ENCODE peak calls at places on chromosome 9, in ten cellular contexts. D is transverse colon; Z is fibroblast of mammary gland; N is ascending aorta; J is CD8-positive, alpha-beta memory T cell; G is HCT116; O is OCI-LY7; A is GM12865; W is thoracic aorta; Q is H1. E is an unnamed sample.

GRCh38 chr9:21357479-21358290 is 7.0 kb upstream of the IFNA6 start:
- DNase-seq in N (no peak), Q (no peak), Z (peak), D (no peak), O (no peak), A (peak), W (no peak), J (peak), G (no peak), E (no peak)

GRCh38 chr9:116154334-116154975 is 864 bp downstream of the PAPPA start:
- DNase-seq in G (no peak), J (no peak), A (no peak), O (no peak), Q (no peak), Z (no peak), W (no peak), D (no peak), N (peak), E (no peak)

GRCh38 chr9:104810421-104811339 is 46.8 kb downstream of the NIPSNAP3B start:
- DNase-seq in G (no peak), Z (peak), O (no peak), W (no peak), N (no peak), J (no peak), D (peak), Q (no peak), A (no peak), E (no peak)

GRCh38 chr9:97041898-97042297 is 3.0 kb upstream of the CTSV start:
- DNase-seq in W (no peak), Q (no peak), Z (no peak), J (no peak), N (no peak), D (peak), O (no peak), G (no peak), A (no peak), E (no peak)

GRCh38 chr9:99998266-99998665 is 91.8 kb downstream of the STX17 start:
- DNase-seq in J (no peak), D (no peak), A (no peak), W (no peak), N (no peak), Z (no peak), G (no peak), Q (no peak), O (no peak), E (peak)

GRCh38 chr9:19255821-19256220 is 25.3 kb downstream of the DENND4C start:
- DNase-seq in D (no peak), A (no peak), G (no peak), O (no peak), Q (no peak), N (no peak), W (no peak), J (no peak), Z (no peak), E (no peak)

GRCh38 chr9:109903515-109904138 is 123.6 kb downstream of the PALM2AKAP2 start:
- DNase-seq in J (peak), A (peak), G (peak), N (no peak), Q (peak), D (peak), O (peak), W (peak), Z (peak), E (peak)

GRCh38 chr9:6049798-6050197 is 34.4 kb upstream of the RANBP6 start:
- DNase-seq in Z (peak), D (peak), G (peak), W (no peak), N (no peak), A (peak), J (no peak), O (peak), Q (no peak), E (peak)

GRCh38 chr9:89808801-89809200 is 204.0 kb downstream of the GADD45G start:
- DNase-seq in A (no peak), O (no peak), Q (no peak), N (no peak), W (no peak), J (no peak), D (no peak), G (no peak), Z (no peak), E (peak)

GRCh38 chr9:118321823-118322222 is 617.6 kb downstream of the TLR4 start:
- DNase-seq in G (no peak), W (no peak), J (no peak), Q (no peak), O (no peak), D (no peak), A (no peak), N (no peak), Z (no peak), E (no peak)

GRCh38 chr9:113005777-113006176 is 6.2 kb downstream of the ZNF883 start:
- DNase-seq in N (no peak), W (no peak), Q (no peak), D (no peak), O (no peak), G (no peak), A (no peak), J (no peak), Z (no peak), E (no peak)

GRCh38 chr9:136286987-136287379 is 16.9 kb downstream of the CCDC187 start:
- DNase-seq in J (no peak), G (no peak), N (no peak), O (no peak), Z (no peak), Q (no peak), W (no peak), A (no peak), D (no peak), E (no peak)

GRCh38 chr9:114621975-114622609 is 11.0 kb downstream of the TMEM268 start:
- DNase-seq in G (no peak), Z (peak), N (no peak), J (no peak), O (no peak), W (no peak), Q (no peak), A (no peak), D (no peak), E (no peak)

GRCh38 chr9:87498816-87499454 is 1.3 kb downstream of the DAPK1 start:
- DNase-seq in D (no peak), O (no peak), W (no peak), G (no peak), A (no peak), J (no peak), Q (no peak), N (no peak), Z (no peak), E (no peak)

GRCh38 chr9:15735083-15735974 is 182.5 kb downstream of the CCDC171 start:
- DNase-seq in D (no peak), Z (peak), A (no peak), N (no peak), G (no peak), W (no peak), Q (no peak), O (no peak), J (no peak), E (no peak)

GRCh38 chr9:38043931-38044623 is 24.9 kb downstream of the SHB start:
- DNase-seq in J (no peak), Z (no peak), W (no peak), G (no peak), N (no peak), A (no peak), D (no peak), Q (no peak), O (no peak), E (no peak)
- H3K4me3 ChIP-seq in J (no peak), Z (no peak), W (no peak), G (no peak), N (no peak), A (no peak), D (no peak), Q (no peak), O (no peak), E (no peak)

GRCh38 chr9:132141948-132142594 is 19.8 kb upstream of the NTNG2 start:
- DNase-seq in Z (no peak), W (no peak), Q (no peak), J (no peak), D (no peak), A (no peak), O (no peak), G (no peak), N (no peak), E (no peak)
- H3K4me3 ChIP-seq in Z (no peak), W (peak), Q (peak), J (no peak), D (no peak), A (no peak), O (no peak), G (no peak), N (peak), E (no peak)

GRCh38 chr9:34578241-34579096 is 11.1 kb downstream of the CNTFR start:
- DNase-seq in J (no peak), A (no peak), Z (peak), Q (no peak), D (no peak), O (no peak), W (no peak), N (no peak), G (no peak), E (no peak)
- H3K4me3 ChIP-seq in J (no peak), A (no peak), Z (no peak), Q (peak), D (peak), O (no peak), W (peak), N (peak), G (no peak), E (peak)

GRCh38 chr9:129487658-129488483 is 133.0 kb downstream of the C9orf50 start:
- DNase-seq in Q (no peak), J (no peak), W (peak), A (no peak), G (no peak), O (no peak), N (no peak), Z (peak), D (no peak), E (peak)
- H3K4me3 ChIP-seq in Q (peak), J (peak), W (peak), A (peak), G (peak), O (no peak), N (peak), Z (peak), D (peak), E (peak)

DNA sequence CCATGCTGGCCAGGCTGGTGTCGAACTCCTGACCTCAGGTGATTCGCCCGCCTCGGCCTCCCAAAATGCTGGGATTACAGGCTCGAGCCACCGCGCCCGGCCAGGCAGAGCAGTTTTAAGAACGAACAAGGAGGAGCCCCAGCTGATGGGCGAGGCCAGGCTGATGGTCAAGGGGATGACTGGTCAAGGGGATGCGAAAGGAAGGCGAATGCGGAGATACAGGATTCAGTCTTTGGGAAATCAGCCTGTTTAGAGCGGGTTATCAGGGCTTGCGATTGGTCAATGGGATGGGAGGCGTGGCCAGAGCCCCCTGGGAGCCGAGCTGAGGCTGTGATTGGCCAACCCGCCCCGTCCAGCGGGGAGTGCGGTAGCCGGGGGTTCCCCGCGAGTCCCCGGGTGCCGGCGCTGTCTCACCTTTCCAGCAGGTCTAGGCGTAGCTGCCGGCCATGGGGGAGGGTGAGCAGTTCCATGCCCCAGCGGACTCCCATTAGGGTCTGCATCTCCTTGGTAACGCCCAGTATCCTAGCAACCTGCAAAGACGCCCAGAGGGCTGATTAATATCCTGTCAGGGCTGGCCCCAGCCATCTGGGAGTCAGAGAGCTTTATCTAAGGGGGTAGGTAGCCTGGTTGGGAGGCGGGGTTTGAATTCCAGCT is 7.5 kb upstream of the TOR2A start:
- DNase-seq in N (no peak), A (no peak), O (no peak), D (no peak), J (no peak), W (no peak), G (no peak), Q (peak), Z (peak), E (peak)
- H3K4me3 ChIP-seq in N (no peak), A (no peak), O (no peak), D (no peak), J (no peak), W (no peak), G (no peak), Q (peak), Z (peak), E (peak)

DNA sequence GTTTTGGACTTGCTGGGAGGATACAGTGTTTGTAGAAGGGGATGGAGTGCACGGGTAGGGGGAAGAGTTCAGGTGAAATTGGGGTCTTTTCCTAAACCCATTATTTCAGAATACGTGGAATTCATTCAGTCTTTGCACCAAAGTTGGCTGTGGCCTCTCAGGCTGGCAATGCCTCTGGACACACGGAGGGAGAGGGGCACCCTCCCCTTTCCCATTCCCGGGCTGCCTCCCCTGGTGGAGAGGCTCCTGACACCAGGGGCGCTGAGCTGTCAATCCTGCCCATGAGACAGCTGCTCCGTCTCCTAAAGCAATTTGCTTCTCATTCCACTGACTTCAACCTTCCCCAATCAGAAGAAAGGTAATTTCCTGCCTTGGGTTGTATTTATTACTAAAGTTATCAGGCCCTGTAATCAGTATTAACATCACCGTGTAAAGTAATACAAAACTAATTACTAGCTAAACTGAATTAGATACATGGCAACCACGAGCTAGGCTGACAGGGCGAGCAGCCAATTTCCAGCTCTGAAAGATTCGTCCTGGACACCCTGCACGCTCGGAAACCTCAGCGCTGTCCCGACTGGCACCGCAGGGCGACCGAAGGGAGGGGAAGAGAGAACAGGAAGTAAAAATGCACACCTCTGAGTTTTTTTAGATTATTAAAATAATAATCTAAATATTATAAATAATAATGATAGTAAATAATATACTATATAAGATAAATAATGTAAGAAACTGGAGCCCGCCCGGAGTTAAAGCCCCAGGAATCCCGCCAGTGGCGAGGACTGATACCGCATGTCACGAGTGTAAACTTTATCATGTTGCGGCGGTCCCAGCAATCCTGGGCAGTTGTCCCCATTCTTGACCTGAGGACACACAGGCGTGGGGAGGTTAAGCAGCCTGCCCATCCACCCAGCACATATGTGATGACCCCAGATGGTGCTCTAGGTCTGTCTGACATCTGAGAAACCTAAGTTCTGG is 6.9 kb upstream of the OLFM1 start:
- DNase-seq in Q (no peak), N (no peak), D (peak), W (no peak), O (no peak), A (no peak), J (no peak), G (no peak), Z (no peak), E (no peak)
- H3K4me3 ChIP-seq in Q (no peak), N (no peak), D (no peak), W (no peak), O (no peak), A (no peak), J (no peak), G (no peak), Z (no peak), E (no peak)

GRCh38 chr9:708556-709432 is 132.7 kb upstream of the DMRT1 start:
- DNase-seq in D (no peak), N (no peak), W (no peak), J (no peak), O (no peak), G (no peak), A (no peak), Z (no peak), Q (no peak), E (peak)
- H3K4me3 ChIP-seq in D (peak), N (peak), W (peak), J (no peak), O (no peak), G (no peak), A (no peak), Z (peak), Q (no peak), E (no peak)

DNA sequence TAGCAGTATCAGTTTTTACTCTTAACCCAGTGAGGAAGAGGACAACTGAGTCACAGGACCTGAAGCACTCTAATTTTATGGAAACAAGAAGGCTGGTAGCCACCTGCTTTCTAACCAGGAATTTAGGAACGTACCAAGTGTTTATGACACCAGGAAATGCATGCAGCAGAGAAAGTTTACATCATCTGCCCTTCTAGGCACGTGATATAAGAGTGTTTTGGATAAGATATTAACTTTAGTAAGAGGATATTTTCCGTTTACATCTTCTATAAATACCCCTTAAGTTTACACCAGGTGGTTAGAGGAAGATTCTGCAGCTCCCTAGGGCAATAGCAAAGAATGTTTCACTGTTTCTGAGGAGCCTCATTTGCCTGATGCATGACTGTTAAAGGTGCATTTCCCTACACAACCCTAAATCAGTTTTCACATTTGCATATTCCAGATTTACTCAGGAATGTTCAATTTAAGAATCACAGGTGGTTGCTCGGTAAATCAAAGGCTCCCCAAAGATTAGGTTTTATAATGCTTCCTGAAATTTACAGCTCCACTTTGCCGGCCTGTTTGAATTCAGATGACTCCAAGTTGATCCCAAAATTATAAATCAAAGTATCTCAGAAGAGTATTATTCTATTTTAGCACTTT is 1.8 kb downstream of the TSC1 start:
- DNase-seq in G (no peak), W (no peak), Q (no peak), O (peak), D (no peak), J (no peak), N (no peak), A (peak), Z (peak), E (no peak)
- H3K4me3 ChIP-seq in G (no peak), W (no peak), Q (no peak), O (peak), D (peak), J (no peak), N (no peak), A (peak), Z (no peak), E (no peak)

GRCh38 chr9:125100822-125101221 is 42.5 kb downstream of the SCAI start:
- DNase-seq in Z (no peak), J (no peak), N (no peak), Q (no peak), G (no peak), A (no peak), W (no peak), O (no peak), D (no peak), E (no peak)
- H3K4me3 ChIP-seq in Z (no peak), J (no peak), N (no peak), Q (no peak), G (no peak), A (no peak), W (no peak), O (no peak), D (no peak), E (no peak)